ENCODE peak calls at places on chromosome 20, in ten cellular contexts. Q, F, G, I, K, D, T, Y, R and O are unnamed samples.

GRCh38 chr20:50468378-50468798 is 41.8 kb upstream of the PTPN1 start:
- DNase-seq in Q (no peak), F (no peak), G (no peak), I (no peak), K (no peak), D (no peak), T (no peak), Y (no peak), R (no peak), O (no peak)

GRCh38 chr20:57698191-57698866 is 11.5 kb downstream of the PMEPA1 start:
- DNase-seq in Q (peak; percentile 98), F (peak; percentile 93), G (no peak), I (no peak), K (peak; percentile 98), D (no peak), T (no peak), Y (peak; percentile 91), R (no peak), O (no peak)

GRCh38 chr20:48282591-48283228 is 497.4 kb upstream of the SULF2 start:
- DNase-seq in Q (no peak), F (peak; percentile 25), G (no peak), I (peak; percentile 64), K (peak; percentile 11), D (no peak), T (no peak), Y (no peak), R (no peak), O (no peak)

GRCh38 chr20:56247954-56248782 is at the start of gene MC3R:
- DNase-seq in Q (peak; percentile 30), F (peak; percentile 65), G (peak; percentile 67), I (peak; percentile 56), K (peak; percentile 71), D (peak; percentile 45), T (peak; percentile 11), Y (no peak), R (peak; percentile 69), O (peak; percentile 38)

GRCh38 chr20:23454816-23455215 is 2.1 kb upstream of the CST11 start:
- DNase-seq in Q (no peak), F (peak; percentile 71), G (no peak), I (no peak), K (no peak), D (no peak), T (no peak), Y (no peak), R (no peak), O (no peak)

GRCh38 chr20:35840403-35840802 is 68.6 kb downstream of the PHF20 start:
- DNase-seq in Q (no peak), F (no peak), G (peak; percentile 64), I (peak; percentile 37), K (no peak), D (no peak), T (no peak), Y (no peak), R (no peak), O (no peak)

GRCh38 chr20:33893314-33893713 is 82.2 kb downstream of the CHMP4B start:
- DNase-seq in Q (peak; percentile 90), F (peak; percentile 90), G (no peak), I (no peak), K (peak; percentile 93), D (no peak), T (no peak), Y (peak; percentile 32), R (no peak), O (no peak)

GRCh38 chr20:2698912-2699311 is 6.3 kb downstream of the EBF4 start:
- DNase-seq in Q (no peak), F (no peak), G (no peak), I (no peak), K (no peak), D (peak; percentile 27), T (no peak), Y (no peak), R (no peak), O (no peak)

GRCh38 chr20:17614176-17614811 is 44.4 kb downstream of the DSTN start:
- DNase-seq in Q (peak; percentile 31), F (peak; percentile 53), G (no peak), I (peak; percentile 85), K (peak; percentile 61), D (no peak), T (no peak), Y (no peak), R (peak; percentile 76), O (no peak)

GRCh38 chr20:40953856-40954255 is 74.8 kb upstream of the TOP1 start:
- DNase-seq in Q (peak; percentile 49), F (no peak), G (no peak), I (no peak), K (peak; percentile 70), D (no peak), T (no peak), Y (no peak), R (no peak), O (no peak)

GRCh38 chr20:54891907-54892306 is 416.5 kb downstream of the DOK5 start:
- DNase-seq in Q (no peak), F (no peak), G (no peak), I (no peak), K (no peak), D (no peak), T (no peak), Y (no peak), R (no peak), O (no peak)

GRCh38 chr20:54897787-54898186 is 422.4 kb downstream of the DOK5 start:
- DNase-seq in Q (no peak), F (no peak), G (no peak), I (no peak), K (no peak), D (no peak), T (no peak), Y (no peak), R (peak; percentile 32), O (no peak)
- H3K27me3 ChIP-seq in Q (no peaks in the 10 kb centered on the region), F (no peaks in the 10 kb centered on the region), G (no peaks in the 10 kb centered on the region), I (no peaks in the 10 kb centered on the region), K (no peaks in the 10 kb centered on the region), D (no peaks in the 10 kb centered on the region), T (no peaks in the 10 kb centered on the region), Y (no peaks in the 10 kb centered on the region), R (no peaks in the 10 kb centered on the region), O (no peaks in the 10 kb centered on the region)

GRCh38 chr20:1264727-1265126 is 1.4 kb upstream of the SNPH start:
- DNase-seq in Q (no peak), F (no peak), G (no peak), I (no peak), K (no peak), D (no peak), T (no peak), Y (no peak), R (no peak), O (no peak)

GRCh38 chr20:1265226-1265915 is 723 bp upstream of the SNPH start:
- DNase-seq in Q (no peak), F (peak; percentile 33), G (no peak), I (no peak), K (peak; percentile 9), D (no peak), T (no peak), Y (no peak), R (no peak), O (no peak)

GRCh38 chr20:1266167-1266973 is at the start of gene SNPH:
- DNase-seq in Q (peak; percentile 76), F (peak; percentile 51), G (peak; percentile 78), I (peak; percentile 25), K (peak; percentile 87), D (peak; percentile 34), T (peak; percentile 67), Y (peak; percentile 48), R (peak; percentile 80), O (peak; percentile 49)

GRCh38 chr20:1265916-1266166 is 253 bp upstream of the SNPH start:
- DNase-seq in Q (no peak), F (no peak), G (no peak), I (no peak), K (no peak), D (no peak), T (no peak), Y (no peak), R (no peak), O (no peak)

DNA sequence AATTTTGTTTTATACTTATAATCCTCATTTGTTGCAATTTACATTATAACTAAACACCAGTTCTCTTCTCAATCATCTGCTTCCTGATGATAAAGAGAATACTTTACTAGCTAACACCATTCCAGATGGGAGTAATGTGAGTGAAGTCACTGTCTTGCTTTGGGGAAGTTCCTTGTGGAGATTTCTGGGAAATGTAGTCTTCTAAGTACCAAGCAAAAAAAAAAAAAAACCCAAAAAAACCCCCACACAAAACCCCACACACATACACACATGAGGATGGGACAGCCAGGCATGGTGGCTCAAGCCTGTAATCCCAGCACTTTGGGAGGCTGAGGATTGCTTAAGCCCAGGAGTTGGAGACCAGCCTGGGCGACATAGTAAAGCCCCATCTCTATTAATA is 2.2 kb upstream of the SNPH start:
- DNase-seq in Q (peak; percentile 60), F (no peak), G (no peak), I (no peak), K (peak; percentile 82), D (no peak), T (no peak), Y (no peak), R (no peak), O (no peak)
- H3K27me3 ChIP-seq in Q (peaks cover 2% of the 10 kb centered on the region), F (no peaks in the 10 kb centered on the region), G (no peaks in the 10 kb centered on the region), I (no peaks in the 10 kb centered on the region), K (no peaks in the 10 kb centered on the region), D (no peaks in the 10 kb centered on the region), T (no peaks in the 10 kb centered on the region), Y (no peaks in the 10 kb centered on the region), R (no peaks in the 10 kb centered on the region), O (peaks cover 68% of the 10 kb centered on the region)

GRCh38 chr20:21556398-21556797 is 42.5 kb upstream of the NKX2-2 start:
- DNase-seq in Q (no peak), F (no peak), G (no peak), I (no peak), K (no peak), D (no peak), T (no peak), Y (no peak), R (no peak), O (no peak)
- H3K27me3 ChIP-seq in Q (no peaks in the 10 kb centered on the region), F (no peaks in the 10 kb centered on the region), G (no peaks in the 10 kb centered on the region), I (peaks cover 29% of the 10 kb centered on the region), K (no peaks in the 10 kb centered on the region), D (no peaks in the 10 kb centered on the region), T (peaks cover 3% of the 10 kb centered on the region), Y (no peaks in the 10 kb centered on the region), R (peaks cover 8% of the 10 kb centered on the region), O (no peaks in the 10 kb centered on the region)

GRCh38 chr20:63015147-63015664 is 8.4 kb upstream of the BHLHE23 start:
- DNase-seq in Q (no peak), F (no peak), G (no peak), I (no peak), K (no peak), D (no peak), T (no peak), Y (no peak), R (no peak), O (no peak)
- H3K27me3 ChIP-seq in Q (peaks cover 70% of the 10 kb centered on the region), F (no peaks in the 10 kb centered on the region), G (peaks cover 47% of the 10 kb centered on the region), I (peaks cover 93% of the 10 kb centered on the region), K (peaks cover 57% of the 10 kb centered on the region), D (peaks cover 32% of the 10 kb centered on the region), T (peaks cover 54% of the 10 kb centered on the region), Y (peaks cover 78% of the 10 kb centered on the region), R (peaks cover 77% of the 10 kb centered on the region), O (peaks cover 11% of the 10 kb centered on the region)

GRCh38 chr20:62972270-62973032 is 19.9 kb downstream of the SLC17A9 start:
- DNase-seq in Q (peak; percentile 69), F (peak; percentile 91), G (peak; percentile 74), I (peak; percentile 94), K (peak; percentile 92), D (peak; percentile 83), T (peak; percentile 88), Y (peak; percentile 45), R (peak; percentile 94), O (peak; percentile 80)
- H3K27me3 ChIP-seq in Q (peaks cover 68% of the 10 kb centered on the region), F (peaks cover 27% of the 10 kb centered on the region), G (peaks cover 93% of the 10 kb centered on the region), I (peaks cover 43% of the 10 kb centered on the region), K (peaks cover 32% of the 10 kb centered on the region), D (no peaks in the 10 kb centered on the region), T (peaks cover 30% of the 10 kb centered on the region), Y (peaks cover 47% of the 10 kb centered on the region), R (peaks cover 63% of the 10 kb centered on the region), O (peaks cover 93% of the 10 kb centered on the region)